ENCODE peak calls at places on chromosomes 4 and X, in seven cellular contexts. G is aorta, I is lower lobe of right lung, S is mesenchymal stem cell, A is astrocyte, L is AG04450, B is GM23248. J is an unnamed sample. For H3K9me3, the result is how much of the 10 kb centered on the place peaks cover.

GRCh38 chr4:153943738-153944415 is 155.0 kb upstream of the SFRP2 start:
- DNase-seq in G (no peak), L (no peak), A (no peak), I (no peak), B (no peak), S (no peak), J (no peak)

GRCh38 chr4:16206848-16207247 is 19.4 kb downstream of the TAPT1 start:
- DNase-seq in L (no peak), S (no peak), G (no peak), B (peak), A (no peak), I (no peak), J (no peak)

GRCh38 chr4:142181021-142181420 is 544.6 kb downstream of the IL15 start:
- DNase-seq in G (no peak), A (no peak), L (no peak), B (no peak), I (no peak), S (no peak), J (no peak)

GRCh38 chr4:123597586-123597985 is 201.0 kb downstream of the SPRY1 start:
- DNase-seq in L (peak), A (peak), G (no peak), S (peak), B (peak), I (no peak), J (no peak)

GRCh38 chrX:13520931-13521330 is 48.5 kb upstream of the EGFL6 start:
- DNase-seq in A (no peak), B (peak), G (no peak), S (no peak), I (no peak), L (no peak), J (no peak)

GRCh38 chrX:135437867-135438733 is 16.4 kb downstream of the SMIM10L2A start:
- DNase-seq in B (no peak), S (no peak), I (no peak), L (no peak), G (peak), A (no peak), J (no peak)

GRCh38 chr4:7861440-7861881 is 78.2 kb downstream of the AFAP1 start:
- DNase-seq in I (no peak), G (no peak), S (peak), A (peak), B (peak), L (peak), J (no peak)

GRCh38 chrX:47836164-47837072 is at the start of gene ZNF81:
- DNase-seq in A (peak), S (peak), I (peak), L (peak), G (peak), B (peak), J (peak)

GRCh38 chrX:69307736-69308135 is 142.5 kb upstream of the PJA1 start:
- DNase-seq in G (no peak), I (no peak), S (no peak), L (no peak), A (no peak), B (no peak), J (no peak)

GRCh38 chrX:129472116-129472515 is 51.2 kb downstream of the SMARCA1 start:
- DNase-seq in I (no peak), S (no peak), B (peak), A (peak), L (no peak), G (no peak), J (no peak)

GRCh38 chr4:54513231-54513630 is 144.5 kb upstream of the KIT start:
- DNase-seq in S (peak), B (peak), I (no peak), G (peak), A (peak), L (peak), J (no peak)

GRCh38 chr4:89296399-89296798 is 11.2 kb downstream of the GPRIN3 start:
- DNase-seq in A (no peak), S (no peak), B (no peak), I (no peak), G (no peak), L (no peak), J (no peak)

GRCh38 chr4:35711127-35711526 is 533.2 kb downstream of the ARAP2 start:
- DNase-seq in L (no peak), S (no peak), G (no peak), A (no peak), B (no peak), I (no peak), J (no peak)
- H3K9me3 ChIP-seq in L (under half), S (under half), G (under half), A (under half), B (under half), I (under half), J (under half)

DNA sequence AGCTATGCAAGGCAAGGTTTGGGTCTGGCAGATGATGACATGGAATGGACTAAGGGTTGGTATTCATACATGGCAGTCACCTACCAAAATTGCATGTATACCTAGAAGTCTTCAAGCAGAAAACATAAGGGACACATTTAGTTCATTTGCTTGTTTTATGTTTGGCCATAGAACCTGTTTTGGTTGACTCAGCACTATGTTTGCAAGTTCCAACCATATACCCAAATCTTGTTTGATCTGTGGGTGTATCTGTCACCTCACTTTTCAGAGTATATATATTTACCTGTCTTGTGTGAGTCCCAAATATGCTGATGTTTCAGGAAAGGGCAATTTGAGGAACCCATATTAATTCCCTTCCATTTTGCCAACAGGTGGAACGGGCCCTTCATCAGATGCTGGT is 39.3 kb downstream of the ATG4A start:
- DNase-seq in G (no peak), S (no peak), L (no peak), I (no peak), A (no peak), B (no peak), J (no peak)
- H3K9me3 ChIP-seq in G (under half), S (under half), L (under half), I (under half), A (under half), B (under half), J (under half)

DNA sequence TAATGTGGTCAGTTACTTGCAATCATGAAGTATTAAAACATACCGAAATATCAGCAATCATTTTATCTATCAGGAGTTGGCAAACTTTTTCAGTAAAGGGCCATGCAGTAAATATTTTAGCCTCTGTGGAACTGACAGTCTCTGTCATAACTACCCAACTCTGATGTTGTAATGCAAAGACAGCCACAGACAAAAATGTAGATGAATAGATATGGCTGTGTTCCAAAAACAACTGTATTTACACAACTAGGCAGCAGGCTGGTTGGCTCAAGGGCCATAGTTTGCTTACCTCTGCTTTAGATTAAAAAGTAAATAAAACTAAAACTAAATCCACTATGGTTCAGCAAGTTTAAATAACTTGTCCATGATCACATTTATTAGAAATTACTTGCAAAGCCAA is 200.1 kb downstream of the HS3ST1 start:
- DNase-seq in G (no peak), L (no peak), I (no peak), A (no peak), S (no peak), B (no peak), J (no peak)
- H3K9me3 ChIP-seq in G (under half), L (under half), I (under half), A (under half), S (under half), B (under half), J (under half)

DNA sequence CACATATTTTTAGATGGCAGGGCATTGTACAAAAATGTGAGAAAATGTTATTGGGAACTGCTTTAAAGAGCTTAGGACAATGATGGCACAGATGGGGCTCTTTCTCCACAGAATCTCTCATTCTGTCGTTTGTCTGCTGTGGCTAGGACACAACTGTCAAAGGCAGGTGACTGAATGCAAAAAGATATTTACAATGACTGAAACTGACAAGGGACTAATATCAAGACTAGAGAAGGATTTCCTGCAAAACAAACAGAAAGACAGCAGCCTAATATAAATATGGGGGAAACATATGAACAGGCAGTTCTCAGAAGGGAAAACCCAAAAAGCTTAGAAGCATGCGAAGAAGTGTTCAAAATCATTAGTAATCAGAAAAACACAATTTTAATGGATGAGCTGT is 177.5 kb upstream of the AFF2 start:
- DNase-seq in B (no peak), I (no peak), G (no peak), S (no peak), A (no peak), L (no peak), J (no peak)
- H3K9me3 ChIP-seq in B (under half), I (under half), G (under half), S (under half), A (under half), L (under half), J (under half)

DNA sequence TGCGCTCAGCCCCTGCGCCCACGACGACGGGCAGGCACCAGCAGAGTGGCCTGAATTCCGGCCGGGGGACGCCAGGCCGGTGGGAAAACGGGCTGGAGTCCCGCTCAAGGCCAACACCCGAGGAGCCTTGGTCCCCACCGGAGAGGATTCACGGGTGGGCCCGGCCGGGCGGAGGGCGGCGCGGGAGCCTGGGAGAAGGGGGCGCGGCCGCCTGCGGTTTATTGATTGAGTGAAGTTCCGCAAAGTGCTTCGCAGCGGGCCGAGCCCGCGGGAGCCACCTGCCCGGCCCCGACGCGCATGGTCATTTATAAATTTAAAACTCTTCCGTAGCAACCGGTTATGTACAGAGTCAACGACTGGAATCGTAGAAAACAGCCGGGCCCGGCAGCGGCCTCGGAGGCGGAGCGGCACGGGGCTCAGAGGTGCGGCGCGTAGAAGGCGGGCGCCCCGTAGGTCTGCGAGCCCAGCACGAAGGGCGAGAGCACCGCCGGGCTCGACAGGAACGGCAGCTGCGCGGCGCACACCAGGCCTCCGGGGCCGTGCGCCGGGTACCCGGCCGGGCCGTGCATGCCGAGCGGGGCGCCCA is 3.6 kb downstream of the NKX1-1 start:
- DNase-seq in G (peak), S (no peak), L (no peak), B (peak), I (peak), A (no peak), J (no peak)
- H3K9me3 ChIP-seq in G (under half), S (under half), L (under half), B (under half), I (under half), A (under half), J (under half)

DNA sequence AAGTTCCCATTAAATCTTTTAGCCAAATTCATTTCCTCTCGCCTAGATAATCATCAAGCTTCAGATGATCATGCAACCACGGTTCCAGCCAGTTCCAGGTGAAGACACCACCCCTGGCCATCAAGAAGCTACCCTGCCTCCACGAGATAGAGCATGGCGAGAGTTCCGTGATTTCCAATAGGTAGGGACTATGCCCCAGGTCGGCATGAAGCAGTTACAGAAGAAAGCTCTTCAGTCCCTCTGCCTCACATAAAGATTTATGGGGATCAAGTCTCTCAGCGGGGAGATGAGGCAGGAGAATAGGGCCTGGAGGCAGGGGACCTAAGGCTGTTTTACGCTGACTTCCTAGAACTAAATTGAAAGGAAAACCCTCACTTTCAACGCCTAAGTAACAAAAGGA is 183.9 kb downstream of the OR13H1 start:
- DNase-seq in S (no peak), B (no peak), L (no peak), G (no peak), I (no peak), A (no peak), J (no peak)
- H3K9me3 ChIP-seq in S (under half), B (under half), L (under half), G (under half), I (under half), A (under half), J (under half)

DNA sequence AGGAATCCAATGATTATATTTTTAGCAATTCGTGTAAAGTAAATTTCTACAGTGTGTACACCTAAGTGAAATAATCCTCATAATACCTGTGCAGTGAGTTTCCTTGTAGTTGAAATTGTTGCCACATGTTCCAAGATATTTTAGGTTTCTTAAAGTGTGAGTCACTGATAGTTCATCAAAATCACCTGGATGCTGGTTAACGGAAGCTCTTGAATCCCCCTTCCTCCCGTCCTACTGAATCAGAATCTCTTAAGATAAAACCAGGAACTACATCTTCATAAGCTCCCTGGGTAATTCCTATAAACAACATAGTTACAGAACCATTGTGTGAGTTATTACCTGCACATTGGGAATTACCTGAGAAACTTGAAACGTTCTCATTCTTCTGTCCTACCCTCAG is 197.4 kb upstream of the HS3ST1 start:
- DNase-seq in B (no peak), L (no peak), I (no peak), S (no peak), G (no peak), A (no peak), J (no peak)
- H3K9me3 ChIP-seq in B (under half), L (under half), I (under half), S (under half), G (under half), A (under half), J (under half)

DNA sequence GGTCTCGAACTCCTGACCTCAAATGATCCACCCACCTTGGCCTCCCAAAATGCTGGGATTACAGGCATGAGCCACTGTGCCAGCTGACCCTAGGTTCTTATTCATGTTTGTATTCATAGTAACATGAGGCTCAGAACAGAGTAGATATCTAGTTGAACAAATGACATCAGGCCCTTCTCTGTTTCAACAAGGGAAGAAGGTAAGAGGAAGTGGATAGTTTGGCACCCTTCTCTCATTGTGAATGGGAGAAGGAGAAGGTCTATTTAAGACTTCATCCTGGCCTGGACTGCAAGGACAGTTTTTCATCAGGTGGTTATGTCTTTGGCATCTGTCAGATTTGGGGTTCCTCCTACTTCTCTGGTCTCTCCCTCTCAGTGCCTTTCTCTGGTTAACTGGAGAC is 13.8 kb downstream of the GJB1 start:
- DNase-seq in G (no peak), I (no peak), A (no peak), L (no peak), S (no peak), B (no peak), J (no peak)
- H3K9me3 ChIP-seq in G (under half), I (under half), A (under half), L (under half), S (under half), B (under half), J (under half)

GRCh38 chrX:97847885-97848679 is 964.4 kb downstream of the RPA4 start:
- DNase-seq in L (no peak), S (no peak), B (no peak), G (no peak), A (no peak), I (no peak), J (no peak)
- H3K9me3 ChIP-seq in L (under half), S (under half), B (under half), G (under half), A (under half), I (under half), J (under half)

DNA sequence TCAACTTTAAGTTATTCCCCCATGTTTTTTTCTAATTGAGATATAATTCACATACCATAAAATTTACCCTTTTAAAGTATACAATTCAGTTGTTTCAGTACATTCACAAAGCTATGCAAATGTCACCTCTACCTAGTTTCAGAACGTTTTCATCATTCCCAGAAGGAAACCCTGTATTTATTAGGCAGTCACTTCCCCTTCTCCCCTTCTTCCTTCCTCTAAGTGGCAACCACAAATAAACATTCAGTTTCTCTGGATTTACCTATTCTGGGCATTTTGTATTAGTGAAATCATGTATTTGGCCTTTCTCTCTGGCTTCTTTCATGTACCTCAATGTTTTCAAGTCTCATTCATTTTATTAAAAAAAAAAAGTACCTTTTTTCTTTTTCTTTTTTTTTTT is 101.9 kb downstream of the TET2 start:
- DNase-seq in G (no peak), B (no peak), I (no peak), S (no peak), A (no peak), L (no peak), J (no peak)
- H3K9me3 ChIP-seq in G (under half), B (under half), I (under half), S (under half), A (under half), L (under half), J (under half)